ENCODE peak calls at places on chromosomes 16 and 17, in seven cellular contexts. E is posterior cingulate gyrus; J is Daoy; R is ovary; M is T-helper 2 cell; S is T-helper 17 cell; Y is activated CD8-positive, alpha-beta T cell treated with anti-CD3 and anti-CD28 coated beads, Interleukin-2, amount 10 ng/mL, durations not matched to agents 7 days and 5 days. Z is an unnamed sample.

GRCh38 chr17:933168-934083 is 46.1 kb downstream of the NXN start:
- DNase-seq in E (no peak), J (peak), R (no peak), M (no peak), S (no peak), Y (no peak), Z (peak)

GRCh38 chr17:6638046-6638908 is 2.2 kb downstream of the KIAA0753 start:
- DNase-seq in E (no peak), J (no peak), R (no peak), M (no peak), S (no peak), Y (no peak), Z (no peak)

GRCh38 chr16:1330931-1331711 is 2.3 kb upstream of the BAIAP3 start:
- DNase-seq in E (no peak), J (no peak), R (no peak), M (no peak), S (no peak), Y (no peak), Z (no peak)

GRCh38 chr17:52170963-52171572 is 12.6 kb upstream of the CA10 start:
- DNase-seq in E (peak), J (no peak), R (no peak), M (no peak), S (no peak), Y (no peak), Z (peak)

GRCh38 chr17:81445642-81446500 is 50.6 kb downstream of the BAHCC1 start:
- DNase-seq in E (no peak), J (no peak), R (no peak), M (no peak), S (no peak), Y (no peak), Z (no peak)

GRCh38 chr16:2025878-2026460 is 733 bp upstream of the NHERF2 start:
- DNase-seq in E (no peak), J (no peak), R (no peak), M (no peak), S (no peak), Y (no peak), Z (no peak)

GRCh38 chr17:38585056-38585804 is 20.5 kb downstream of the SRCIN1 start:
- DNase-seq in E (no peak), J (no peak), R (no peak), M (no peak), S (no peak), Y (no peak), Z (peak)

GRCh38 chr17:1153795-1154546 is 25.8 kb downstream of the ABR start:
- DNase-seq in E (peak), J (peak), R (peak), M (no peak), S (no peak), Y (no peak), Z (peak)

GRCh38 chr16:734981-735881 is 5.6 kb downstream of the CIAO3 start:
- DNase-seq in E (no peak), J (no peak), R (no peak), M (no peak), S (no peak), Y (no peak), Z (no peak)

GRCh38 chr17:38464723-38465419 is 36.6 kb downstream of the ARHGAP23 start:
- DNase-seq in E (peak), J (peak), R (peak), M (no peak), S (no peak), Y (no peak), Z (peak)

Z was measured in SW480.